ENCODE peak calls at places on chromosomes 3 and 15, in five cellular contexts. E is stimulated activated CD8-positive, alpha-beta memory T cell treated with anti-CD3 and anti-CD28 coated beads, Interleukin-12 subunit alpha, Interleukin-12 subunit beta, amount 100 ng/mL, for 1 hour; L is renal cortical epithelial cell; W is HepG2; Z is ELR. B is an unnamed sample.

GRCh38 chr3:12303998-12304397 is 15.1 kb downstream of the PPARG start:
- DNase-seq in E (no peak), Z (no peak), L (no peak), W (no peak), B (no peak)

GRCh38 chr3:71724584-71725278 is 471 bp downstream of the EIF4E3 start:
- DNase-seq in W (no peak), E (no peak), L (no peak), Z (peak; percentile 17), B (no peak)

GRCh38 chr3:32963871-32964270 is 12.4 kb downstream of the CCR4 start:
- DNase-seq in W (no peak), Z (no peak), E (no peak), L (no peak), B (no peak)

GRCh38 chr3:120741837-120742197 is 499 bp downstream of the RABL3 start:
- DNase-seq in E (no peak), Z (peak; percentile 54), L (peak; percentile 37), W (peak; percentile 9), B (peak; percentile 81)

GRCh38 chr15:85354432-85354831 is 26.0 kb upstream of the AKAP13 start:
- DNase-seq in Z (peak; percentile 34), W (no peak), E (no peak), L (peak; percentile 84), B (no peak)

GRCh38 chr15:33310481-33311311 is at the start of gene RYR3:
- DNase-seq in E (no peak), Z (no peak), L (peak; percentile 31), W (no peak), B (no peak)

GRCh38 chr3:43288366-43288765 is 2.0 kb downstream of the SNRK start:
- DNase-seq in Z (peak; percentile 54), W (no peak), L (peak; percentile 59), E (no peak), B (peak; percentile 28)

GRCh38 chr3:50436063-50436674 is 67.3 kb downstream of the CACNA2D2 start:
- DNase-seq in L (peak; percentile 8), W (peak; percentile 50), E (peak; percentile 61), Z (peak; percentile 47), B (peak; percentile 23)

GRCh38 chr15:58440181-58440910 is 8.6 kb downstream of the LIPC start:
- DNase-seq in Z (peak; percentile 71), L (peak; percentile 95), E (no peak), W (peak; percentile 71), B (no peak)

GRCh38 chr15:34708422-34708821 is 46.4 kb downstream of the GJD2 start:
- DNase-seq in Z (peak; percentile 62), E (no peak), L (peak; percentile 60), W (peak; percentile 28), B (no peak)

GRCh38 chr15:69718916-69719315 is 266.3 kb downstream of the RPLP1 start:
- DNase-seq in Z (no peak), W (no peak), E (no peak), L (no peak), B (no peak)

GRCh38 chr3:170307998-170308398 is 49.5 kb upstream of the SKIL start:
- DNase-seq in E (no peak), Z (peak; percentile 51), L (peak; percentile 49), W (peak; percentile 24), B (no peak)

GRCh38 chr3:33877187-33877586 is 78.8 kb downstream of the PDCD6IP start:
- DNase-seq in W (no peak), E (no peak), Z (no peak), L (no peak), B (no peak)

GRCh38 chr15:40248006-40248783 is 9.3 kb downstream of the PAK6 start:
- DNase-seq in L (no peak), E (no peak), W (no peak), Z (no peak), B (no peak)

GRCh38 chr15:93495799-93496637 is 407.0 kb upstream of the RGMA start:
- DNase-seq in L (peak; percentile 49), E (no peak), Z (no peak), W (no peak), B (no peak)

GRCh38 chr3:78140866-78141658 is 1101.2 kb downstream of the ROBO2 start:
- DNase-seq in L (peak; percentile 56), Z (peak; percentile 89), W (no peak), E (no peak), B (no peak)

GRCh38 chr3:123741058-123741511 is 143.0 kb downstream of the MYLK start:
- DNase-seq in W (no peak), L (peak; percentile 62), E (no peak), Z (peak; percentile 62), B (no peak)

B was measured in KG1.